ENCODE peak calls at places on chromosomes 3 and 15, in four cellular contexts. L is IMR-90, E is breast epithelium, J is tibial artery. C is an unnamed sample.

GRCh38 chr3:38648659-38649499 is 608 bp downstream of the SCN5A start:
- DNase-seq in L (no peak), E (no peak), J (peak; percentile 55), C (no peak)

GRCh38 chr15:43440721-43441281 is 52.2 kb downstream of the TP53BP1 start:
- DNase-seq in E (peak; percentile 62), L (peak; percentile 99), J (no peak), C (no peak)

GRCh38 chr15:97703400-97703799 is 257.1 kb upstream of the ARRDC4 start:
- DNase-seq in J (no peak), E (no peak), L (no peak), C (no peak)

GRCh38 chr3:194082596-194083220 is 53.2 kb upstream of the HES1 start:
- DNase-seq in J (peak; percentile 54), L (peak; percentile 13), E (no peak), C (no peak)

GRCh38 chr15:70387993-70388392 is 290.3 kb upstream of the TLE3 start:
- DNase-seq in E (no peak), J (no peak), L (no peak), C (no peak)

GRCh38 chr15:23690450-23690852 is 3.3 kb upstream of the NDN start:
- DNase-seq in J (peak; percentile 69), E (peak; percentile 21), L (peak; percentile 61), C (no peak)

GRCh38 chr15:90930861-90931629 is 1.3 kb downstream of the HDDC3 start:
- DNase-seq in L (no peak), J (no peak), E (no peak), C (no peak)

GRCh38 chr3:25663324-25664065 is 1.2 kb downstream of the TOP2B start:
- DNase-seq in J (no peak), L (peak; percentile 24), E (no peak), C (peak; percentile 34)

GRCh38 chr3:114127517-114127916 is 51.3 kb downstream of the DRD3 start:
- DNase-seq in L (peak; percentile 70), J (no peak), E (no peak), C (no peak)

GRCh38 chr3:105327662-105328337 is 38.9 kb upstream of the ALCAM start:
- DNase-seq in L (peak; percentile 6), E (no peak), J (no peak), C (no peak)

GRCh38 chr15:63072023-63072650 is 29.6 kb downstream of the TPM1 start:
- DNase-seq in E (no peak), L (no peak), J (no peak), C (no peak)

GRCh38 chr3:181797431-181797830 is 85.7 kb downstream of the SOX2 start:
- DNase-seq in J (no peak), L (no peak), E (no peak), C (no peak)

GRCh38 chr3:154844863-154845262 is 235.3 kb upstream of the MME start:
- DNase-seq in L (no peak), J (no peak), E (no peak), C (no peak)

GRCh38 chr15:92880796-92881569 is 19.1 kb upstream of the CHD2 start:
- DNase-seq in J (no peak), E (no peak), L (no peak), C (no peak)
- H3K4me3 ChIP-seq in J (peak overlapping the region; percentile 43), E (peak overlapping the region; percentile 98), L (no peak overlapping the region), C (no peak overlapping the region)

DNA sequence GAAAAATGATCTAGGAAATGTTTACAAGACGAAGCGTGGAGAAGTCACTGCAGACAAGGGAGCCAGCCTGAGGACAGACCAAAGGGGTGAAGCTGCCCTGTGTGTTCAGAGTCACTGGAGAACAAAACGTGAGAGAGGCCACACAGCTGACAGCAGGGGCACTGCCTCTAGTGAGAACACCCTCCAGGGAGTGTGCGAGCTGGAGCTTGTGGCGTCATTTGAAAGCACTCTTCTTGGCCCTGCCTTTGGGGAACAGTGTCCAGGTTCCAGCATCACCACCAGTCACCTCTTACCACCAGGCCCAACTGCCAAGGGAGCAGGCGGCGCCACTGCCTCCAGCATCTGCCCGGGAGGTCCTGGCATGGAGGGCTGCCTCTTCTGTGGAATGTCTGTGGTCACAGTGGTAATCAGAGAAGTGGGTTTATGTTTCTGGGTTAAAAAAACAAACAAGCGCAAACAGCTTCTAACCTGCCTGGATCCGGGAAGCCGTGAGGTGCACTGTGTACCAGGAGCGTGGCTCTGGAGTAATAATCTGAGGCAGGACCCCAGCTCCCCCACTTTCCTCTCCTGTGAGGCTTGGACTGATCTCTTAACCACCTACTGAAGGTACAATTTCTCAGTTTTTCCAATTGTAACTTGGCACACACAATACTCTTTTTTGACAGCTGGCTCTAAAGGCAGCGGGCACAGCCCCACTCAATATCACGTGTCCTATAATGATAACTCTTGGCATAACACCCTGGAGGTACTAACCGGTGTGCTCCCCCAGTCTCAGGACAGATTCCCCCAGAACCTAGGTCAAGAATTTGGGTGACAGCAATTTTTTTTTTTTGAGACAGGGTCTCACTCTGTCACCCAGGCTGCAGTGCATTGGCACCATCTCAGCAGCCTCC is 32.2 kb upstream of the CDCP1 start:
- DNase-seq in E (peak; percentile 32), L (peak; percentile 69), J (no peak), C (no peak)
- H3K4me1 ChIP-seq in E (no peaks in the 10 kb centered on the region), L (peaks cover 23% of the 10 kb centered on the region), J (no peaks in the 10 kb centered on the region), C (peaks cover 17% of the 10 kb centered on the region)

GRCh38 chr3:188176884-188177283 is 22.9 kb downstream of the LPP start:
- DNase-seq in E (no peak), L (no peak), J (no peak), C (no peak)

GRCh38 chr3:188180114-188180513 is 26.2 kb downstream of the LPP start:
- DNase-seq in L (no peak), J (no peak), E (peak; percentile 17), C (no peak)

GRCh38 chr3:188178293-188178950 is 24.5 kb downstream of the LPP start:
- DNase-seq in L (no peak), J (no peak), E (peak; percentile 12), C (no peak)

GRCh38 chr3:188177721-188178120 is 23.8 kb downstream of the LPP start:
- DNase-seq in L (no peak), E (no peak), J (no peak), C (no peak)

DNA sequence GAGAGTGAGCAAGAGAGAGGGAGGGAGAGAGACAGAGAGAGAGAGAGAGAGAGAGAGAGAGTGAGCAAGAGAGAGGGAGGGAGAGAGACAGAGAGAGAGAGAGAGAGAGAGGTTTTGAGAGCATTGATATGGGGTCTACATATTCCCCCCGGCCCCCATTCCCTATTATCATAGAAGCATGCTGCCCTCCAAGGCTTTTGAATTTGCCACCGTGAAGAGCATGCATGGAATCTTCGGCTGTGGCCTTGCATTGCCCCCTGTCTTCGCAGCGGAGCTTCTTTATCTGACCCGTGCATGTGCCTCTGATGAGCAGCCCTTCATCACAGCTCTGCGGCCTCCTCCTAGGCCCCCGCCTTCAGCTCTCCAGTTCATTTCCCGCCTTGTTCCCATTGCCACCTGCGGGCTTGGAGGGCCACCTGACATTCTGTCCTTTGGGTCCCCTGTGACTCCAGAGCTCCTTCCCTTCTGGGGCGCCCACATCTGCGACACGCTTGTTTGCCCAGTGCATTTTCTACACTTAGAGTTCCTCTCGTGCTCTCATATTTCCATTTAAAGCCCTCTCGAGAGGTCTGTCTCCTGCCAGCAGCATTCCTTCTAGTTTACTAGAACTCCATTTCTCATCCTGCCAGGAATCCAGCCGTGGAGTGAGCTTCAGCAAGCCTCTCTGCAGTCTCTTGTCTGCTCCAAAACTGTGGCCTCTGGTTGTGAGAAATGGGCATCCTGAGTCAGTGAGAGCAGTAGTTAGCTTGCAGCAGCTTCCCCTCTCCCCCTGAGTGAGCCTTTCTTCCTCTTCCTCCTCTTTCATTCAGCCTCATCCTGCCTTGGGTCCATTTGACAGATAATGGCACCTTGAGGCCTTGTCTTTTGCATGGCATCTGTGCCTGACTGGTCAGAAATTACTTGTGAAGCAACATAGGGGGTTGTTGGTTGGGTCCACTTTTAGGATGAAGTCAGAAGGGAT is 25.3 kb downstream of the LPP start:
- DNase-seq in J (peak; percentile 86), L (peak; percentile 92), E (no peak), C (no peak)
- TF ChIP-seq CTCF in J (peak; percentile 9), L (peak; percentile 31), E (no peak), C (no peak)

DNA sequence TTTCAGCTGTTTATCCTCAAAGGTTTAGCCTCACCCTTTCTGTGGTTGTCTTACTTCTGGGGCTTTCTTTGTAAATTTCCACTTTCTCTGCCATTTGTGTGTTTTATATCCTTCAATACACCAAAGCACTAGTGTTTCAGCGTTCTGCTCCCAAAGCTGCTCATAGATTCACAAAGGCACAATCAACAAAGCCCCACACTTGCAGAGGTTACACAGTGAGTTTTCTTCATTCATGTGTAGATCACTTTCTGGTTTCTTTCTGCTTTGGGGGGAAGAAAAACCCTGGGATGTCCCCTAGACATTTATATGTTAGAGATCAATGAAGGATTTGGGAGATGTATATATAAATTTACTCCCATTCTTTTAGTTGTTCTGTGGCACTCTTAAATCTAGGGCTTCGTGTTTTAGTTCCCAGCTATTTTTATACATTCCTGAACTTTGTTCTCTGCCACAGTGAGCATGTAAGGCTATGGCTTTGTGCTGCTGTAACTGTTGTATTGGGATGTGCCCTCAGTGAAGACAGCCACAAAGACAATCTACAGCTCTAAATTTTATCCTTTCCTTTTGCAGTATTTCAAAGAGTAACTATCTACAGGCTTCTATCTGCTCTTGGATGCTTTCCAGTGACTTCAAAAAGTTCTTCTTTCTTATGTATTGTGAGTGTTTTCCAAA is 636.5 kb downstream of the ZBBX start:
- DNase-seq in E (no peak), J (no peak), L (no peak), C (no peak)
- H3K4me3 ChIP-seq in E (no peak overlapping the region), J (no peak overlapping the region), L (no peak overlapping the region), C (no peak overlapping the region)

GRCh38 chr15:40932146-40932545 is 3.0 kb downstream of the DLL4 start:
- DNase-seq in J (no peak), L (no peak), E (no peak), C (peak; percentile 68)
- H3K4me1 ChIP-seq in J (peaks cover 43% of the 10 kb centered on the region), L (peaks cover 21% of the 10 kb centered on the region), E (peaks cover 22% of the 10 kb centered on the region), C (peaks cover 45% of the 10 kb centered on the region)